ENCODE peak calls at places on chromosomes 7 and 10, in nine cellular contexts. K is H9; Q is NCI-H1092 treated with DMSO at 0.1 percent for 48 hours; T is bronchial epithelial cell; V is head of caudate nucleus; J is stimulated activated naive CD8-positive, alpha-beta T cell treated with anti-CD3 and anti-CD28 coated beads, Interleukin-15, amount 100 ng/mL, for 72 hours; L is ureter; E is NCI-H1417; R is nucleus accumbens. H is an unnamed sample.

GRCh38 chr10:4141471-4141870 is 356.5 kb upstream of the KLF6 start:
- DNase-seq in K (peak), Q (no peak), T (peak), V (no peak), J (no peak), L (no peak), E (no peak), R (no peak), H (peak)

GRCh38 chr10:110448682-110449418 is 48.9 kb upstream of the DUSP5 start:
- DNase-seq in K (no peak), Q (no peak), T (no peak), V (no peak), J (no peak), L (no peak), E (no peak), R (no peak), H (no peak)

GRCh38 chr7:55498142-55498541 is 74.2 kb downstream of the VOPP1 start:
- DNase-seq in K (no peak), Q (no peak), T (no peak), V (no peak), J (no peak), L (no peak), E (no peak), R (no peak), H (no peak)

GRCh38 chr10:27959093-27959715 is 39.7 kb downstream of the ODAD2 start:
- DNase-seq in K (no peak), Q (no peak), T (no peak), V (no peak), J (no peak), L (no peak), E (no peak), R (no peak), H (no peak)

GRCh38 chr7:140982508-140982907 is 32.2 kb downstream of the MRPS33 start:
- DNase-seq in K (no peak), Q (no peak), T (no peak), V (no peak), J (no peak), L (no peak), E (no peak), R (no peak), H (no peak)

GRCh38 chr10:17003151-17003550 is 126.5 kb downstream of the CUBN start:
- DNase-seq in K (no peak), Q (no peak), T (no peak), V (no peak), J (peak), L (no peak), E (no peak), R (no peak), H (no peak)

GRCh38 chr10:3925184-3925583 is 140.2 kb upstream of the KLF6 start:
- DNase-seq in K (no peak), Q (no peak), T (no peak), V (no peak), J (no peak), L (no peak), E (no peak), R (no peak), H (no peak)

GRCh38 chr10:110141747-110142625 is 65.4 kb upstream of the MXI1 start:
- DNase-seq in K (no peak), Q (no peak), T (no peak), V (no peak), J (no peak), L (no peak), E (no peak), R (no peak), H (no peak)

GRCh38 chr10:59245751-59246150 is 69.3 kb downstream of the PHYHIPL start:
- DNase-seq in K (no peak), Q (no peak), T (no peak), V (no peak), J (no peak), L (no peak), E (no peak), R (no peak), H (no peak)

GRCh38 chr7:5750026-5750425 is 31.4 kb downstream of the RNF216 start:
- DNase-seq in K (no peak), Q (no peak), T (no peak), V (no peak), J (no peak), L (no peak), E (no peak), R (no peak), H (no peak)

GRCh38 chr7:1293950-1294728 is 61.5 kb downstream of the UNCX start:
- DNase-seq in K (no peak), Q (no peak), T (no peak), V (no peak), J (no peak), L (no peak), E (no peak), R (no peak), H (no peak)

GRCh38 chr7:22722596-22722995 is 4.4 kb upstream of the IL6 start:
- DNase-seq in K (no peak), Q (no peak), T (no peak), V (no peak), J (no peak), L (no peak), E (no peak), R (no peak), H (no peak)

GRCh38 chr7:135792334-135792733 is 43.7 kb upstream of the FAM180A start:
- DNase-seq in K (no peak), Q (no peak), T (no peak), V (peak), J (no peak), L (no peak), E (no peak), R (no peak), H (no peak)

GRCh38 chr10:114131094-114131493 is 42.9 kb downstream of the CCDC186 start:
- DNase-seq in K (no peak), Q (no peak), T (no peak), V (no peak), J (no peak), L (no peak), E (no peak), R (no peak), H (no peak)

GRCh38 chr10:67815571-67816059 is 22.4 kb downstream of the DNAJC12 start:
- DNase-seq in K (no peak), Q (no peak), T (peak), V (no peak), J (no peak), L (no peak), E (no peak), R (no peak), H (no peak)

GRCh38 chr10:22505923-22506685 is 160.8 kb downstream of the SPAG6 start:
- DNase-seq in K (no peak), Q (no peak), T (no peak), V (peak), J (peak), L (no peak), E (no peak), R (no peak), H (no peak)

GRCh38 chr7:16411391-16411790 is 9.9 kb downstream of the CRPPA start:
- DNase-seq in K (no peak), Q (no peak), T (peak), V (no peak), J (no peak), L (no peak), E (no peak), R (no peak), H (no peak)

GRCh38 chr7:29145553-29146081 is 720 bp downstream of the CPVL start:
- DNase-seq in K (no peak), Q (no peak), T (no peak), V (no peak), J (no peak), L (no peak), E (no peak), R (no peak), H (peak)

GRCh38 chr10:1873916-1874315 is 136.6 kb upstream of the ADARB2 start:
- DNase-seq in K (no peak), Q (no peak), T (no peak), V (no peak), J (no peak), L (no peak), E (no peak), R (no peak), H (no peak)

GRCh38 chr10:120951288-120951687 is 100.1 kb downstream of the WDR11 start:
- DNase-seq in K (no peak), Q (no peak), T (no peak), V (no peak), J (no peak), L (no peak), E (no peak), R (no peak), H (no peak)

GRCh38 chr10:132306951-132307751 is 599 bp downstream of the STK32C start:
- DNase-seq in K (peak), Q (peak), T (peak), V (peak), J (peak), L (peak), E (peak), R (no peak), H (no peak)

GRCh38 chr7:128444242-128444641 is 11.4 kb upstream of the HILPDA start:
- DNase-seq in K (no peak), Q (no peak), T (peak), V (no peak), J (no peak), L (no peak), E (peak), R (no peak), H (no peak)

GRCh38 chr10:63483983-63484382 is 18.2 kb upstream of the JMJD1C start:
- DNase-seq in K (no peak), Q (no peak), T (no peak), V (no peak), J (no peak), L (no peak), E (no peak), R (no peak), H (no peak)

GRCh38 chr10:5641501-5641900 is 24.9 kb downstream of the ASB13 start:
- DNase-seq in K (no peak), Q (no peak), T (no peak), V (no peak), J (no peak), L (no peak), E (no peak), R (no peak), H (no peak)

GRCh38 chr10:103731609-103732270 is 123.6 kb downstream of the SH3PXD2A start:
- DNase-seq in K (no peak), Q (no peak), T (no peak), V (no peak), J (no peak), L (no peak), E (no peak), R (no peak), H (no peak)

GRCh38 chr10:129390726-129391125 is 76.3 kb upstream of the MGMT start:
- DNase-seq in K (no peak), Q (no peak), T (no peak), V (peak), J (no peak), L (no peak), E (no peak), R (no peak), H (no peak)

GRCh38 chr10:60611291-60611747 is 167.0 kb upstream of the CDK1 start:
- DNase-seq in K (peak), Q (no peak), T (peak), V (peak), J (no peak), L (no peak), E (no peak), R (no peak), H (no peak)

GRCh38 chr7:12769464-12769863 is 82.0 kb downstream of the ARL4A start:
- DNase-seq in K (no peak), Q (no peak), T (peak), V (no peak), J (no peak), L (no peak), E (no peak), R (no peak), H (no peak)

GRCh38 chr7:12569673-12570072 is 847 bp upstream of the SCIN start:
- DNase-seq in K (no peak), Q (no peak), T (no peak), V (no peak), J (no peak), L (no peak), E (peak), R (no peak), H (no peak)

GRCh38 chr7:15007507-15007906 is 105.0 kb upstream of the DGKB start:
- DNase-seq in K (peak), Q (peak), T (peak), V (no peak), J (no peak), L (no peak), E (no peak), R (no peak), H (peak)

GRCh38 chr10:3791974-3792633 is 7.1 kb upstream of the KLF6 start:
- DNase-seq in K (no peak), Q (no peak), T (no peak), V (no peak), J (no peak), L (no peak), E (no peak), R (no peak), H (no peak)

GRCh38 chr7:75989084-75989725 is 5.2 kb downstream of the TMEM120A start:
- DNase-seq in K (no peak), Q (no peak), T (no peak), V (peak), J (no peak), L (no peak), E (no peak), R (peak), H (no peak)

GRCh38 chr7:36129048-36129534 is 24.0 kb upstream of the EEPD1 start:
- DNase-seq in K (no peak), Q (peak), T (peak), V (no peak), J (no peak), L (no peak), E (peak), R (no peak), H (no peak)

H was measured in SJCRH30.